ENCODE peak calls at places on chromosomes 13 and 19, in five cellular contexts. Y, I, J, A and M are unnamed samples.

GRCh38 chr13:26502826-26503225 is 54.7 kb upstream of the WASF3 start:
- DNase-seq in Y (no peak), I (no peak), A (no peak), J (no peak), M (no peak)

GRCh38 chr13:51397262-51397933 is 55.4 kb downstream of the INTS6 start:
- DNase-seq in J (no peak), Y (no peak), I (no peak), A (no peak), M (no peak)

GRCh38 chr19:7254590-7254989 is 39.6 kb downstream of the INSR start:
- DNase-seq in Y (no peak), A (no peak), J (no peak), I (no peak), M (no peak)

GRCh38 chr13:44350775-44351504 is 22.7 kb upstream of the SERP2 start:
- DNase-seq in J (no peak), Y (no peak), A (no peak), I (no peak), M (no peak)

GRCh38 chr13:42746846-42747245 is 34.5 kb upstream of the FAM216B start:
- DNase-seq in A (no peak), J (no peak), Y (no peak), I (no peak), M (no peak)

GRCh38 chr19:43605875-43606568 is 5.9 kb upstream of the SRRM5 start:
- DNase-seq in I (no peak), Y (no peak), J (no peak), A (no peak), M (no peak)

GRCh38 chr19:5214371-5214770 is 126.2 kb downstream of the PTPRS start:
- DNase-seq in I (no peak), Y (no peak), J (no peak), A (no peak), M (no peak)

GRCh38 chr13:102726430-102726829 is 31.6 kb upstream of the METTL21C start:
- DNase-seq in J (no peak), Y (no peak), A (no peak), I (peak), M (no peak)

GRCh38 chr13:80454245-80454644 is 113.3 kb upstream of the SPRY2 start:
- DNase-seq in Y (peak), J (no peak), I (no peak), A (no peak), M (no peak)

GRCh38 chr19:43534811-43535761 is 2.1 kb downstream of the ZNF575 start:
- DNase-seq in A (peak), J (peak), Y (no peak), I (peak), M (peak)

GRCh38 chr19:46890423-46891170 is 29.8 kb downstream of the ARHGAP35 start:
- DNase-seq in I (peak), J (no peak), A (no peak), Y (no peak), M (no peak)

GRCh38 chr19:27774337-27774736 is 1438.6 kb downstream of the UQCRFS1 start:
- DNase-seq in J (peak), I (no peak), A (no peak), Y (no peak), M (peak)

GRCh38 chr19:5691205-5691929 is 1.3 kb downstream of the RPL36 start:
- DNase-seq in A (peak), Y (no peak), I (no peak), J (no peak), M (no peak)

GRCh38 chr13:80070024-80070703 is 270.8 kb downstream of the SPRY2 start:
- DNase-seq in A (no peak), J (no peak), I (no peak), Y (no peak), M (peak)

GRCh38 chr19:33397536-33398360 is 24.2 kb downstream of the CEBPG start:
- DNase-seq in I (peak), J (no peak), Y (no peak), A (peak), M (peak)

GRCh38 chr13:26707122-26708006 is 53.2 kb downstream of the GPR12 start:
- DNase-seq in I (peak), J (no peak), Y (no peak), A (peak), M (peak)

GRCh38 chr19:31110331-31110730 is 238.9 kb downstream of the TSHZ3 start:
- DNase-seq in Y (no peak), J (peak), I (no peak), A (no peak), M (peak)
- TF ChIP-seq CREB1 in Y (no peak), J (no peak), I (no peak), A (no peak), M (no peak)

GRCh38 chr13:75481176-75482069 is 546 bp downstream of the TBC1D4 start:
- DNase-seq in Y (no peak), J (peak), I (no peak), A (peak), M (peak)

GRCh38 chr13:75479102-75479501 is 2.9 kb downstream of the TBC1D4 start:
- DNase-seq in Y (no peak), A (no peak), J (no peak), I (no peak), M (no peak)

GRCh38 chr13:75480691-75481175 is 1.2 kb downstream of the TBC1D4 start:
- DNase-seq in J (peak), Y (no peak), I (peak), A (peak), M (peak)

GRCh38 chr13:75482820-75483079 is 781 bp upstream of the TBC1D4 start:
- DNase-seq in J (no peak), A (no peak), Y (no peak), I (no peak), M (no peak)

GRCh38 chr13:75482070-75482819 is at the start of gene TBC1D4:
- DNase-seq in I (peak), Y (peak), J (no peak), A (peak), M (peak)
- TF ChIP-seq ATF3 in I (no peak), Y (peak), J (no peak), A (no peak), M (no peak)

DNA sequence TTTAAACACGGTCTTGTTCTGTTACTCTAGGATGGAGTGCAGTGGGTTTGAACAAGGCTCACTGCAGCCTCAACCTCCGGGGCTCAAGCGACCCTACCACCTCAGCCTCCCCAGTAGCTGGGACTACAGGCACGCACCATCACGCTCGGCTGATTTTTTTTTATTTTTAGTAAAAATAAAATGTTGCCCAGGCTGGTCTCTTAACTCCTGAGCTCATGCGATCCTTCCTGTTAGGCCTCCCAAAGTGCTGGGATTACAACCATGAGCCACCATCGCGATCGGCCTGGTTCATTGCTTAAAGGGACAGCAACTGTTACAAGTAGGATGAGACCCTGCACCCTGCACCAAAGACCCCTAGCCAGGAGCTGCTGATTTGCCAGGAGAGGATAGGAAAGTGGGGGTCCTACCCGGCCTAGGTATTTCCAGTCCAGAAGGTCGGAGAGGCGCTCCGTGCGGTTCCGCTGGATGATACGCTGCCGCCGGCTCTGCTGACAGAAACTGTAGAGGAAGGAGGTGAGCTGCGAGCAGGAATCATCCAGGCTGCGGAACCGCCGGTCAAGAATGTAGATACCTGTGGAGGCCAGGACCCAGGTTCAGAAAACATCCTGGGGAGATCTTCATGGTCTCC is 5.1 kb downstream of the FTL start:
- DNase-seq in Y (no peak), J (no peak), A (no peak), I (no peak), M (no peak)
- TF ChIP-seq CREB1 in Y (no peak), J (no peak), A (no peak), I (no peak), M (no peak)

DNA sequence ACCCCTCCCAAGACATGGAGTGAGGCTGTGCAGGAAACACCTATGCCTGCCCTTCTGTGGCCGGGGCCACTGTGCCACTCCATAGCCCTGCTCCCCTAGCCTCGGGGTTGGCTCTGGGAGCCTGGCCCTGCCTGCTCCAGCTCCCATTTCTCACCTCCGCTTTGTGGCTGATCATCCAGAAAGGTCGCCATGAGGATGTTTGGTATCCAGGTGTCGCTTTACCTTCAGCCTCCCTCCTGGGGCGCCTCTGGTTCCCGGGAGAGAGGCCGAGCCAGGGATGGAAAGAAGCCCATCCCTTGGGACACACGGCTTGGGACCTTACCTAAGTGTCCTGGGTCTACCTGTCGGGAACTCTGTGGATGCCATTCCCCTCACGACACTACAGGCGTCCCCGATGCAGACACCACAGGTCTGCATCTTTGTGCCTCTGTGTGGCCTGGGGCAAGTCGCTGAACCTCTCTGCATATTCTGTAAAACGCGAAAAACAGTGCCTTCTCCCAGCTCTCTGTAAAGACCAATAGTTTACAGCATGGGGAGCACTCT is 3.4 kb upstream of the MCF2L start:
- DNase-seq in J (no peak), I (no peak), A (no peak), Y (no peak), M (no peak)
- TF ChIP-seq ATF3 in J (no peak), I (no peak), A (no peak), Y (no peak), M (no peak)

DNA sequence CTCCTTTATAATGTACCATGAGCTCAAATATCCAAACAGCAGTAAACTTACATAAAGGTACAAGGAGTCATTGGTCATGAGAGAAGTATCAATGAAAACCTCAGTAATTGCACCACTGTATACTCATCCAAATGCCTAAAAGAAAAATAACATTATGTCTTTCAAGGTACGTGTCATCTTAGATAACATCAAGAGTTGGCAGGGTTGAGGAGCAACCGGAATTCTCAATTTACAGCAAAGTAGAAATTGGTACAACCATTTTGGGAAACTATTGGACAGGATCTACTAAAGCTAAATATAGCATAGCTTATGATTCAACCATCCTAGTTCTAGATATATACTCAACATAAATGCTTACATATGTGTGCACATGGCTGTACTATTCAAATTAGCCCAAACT is 502.8 kb downstream of the GPC6 start:
- DNase-seq in I (no peak), Y (no peak), J (no peak), A (no peak), M (no peak)
- TF ChIP-seq CREB1 in I (no peak), Y (no peak), J (no peak), A (no peak), M (no peak)

DNA sequence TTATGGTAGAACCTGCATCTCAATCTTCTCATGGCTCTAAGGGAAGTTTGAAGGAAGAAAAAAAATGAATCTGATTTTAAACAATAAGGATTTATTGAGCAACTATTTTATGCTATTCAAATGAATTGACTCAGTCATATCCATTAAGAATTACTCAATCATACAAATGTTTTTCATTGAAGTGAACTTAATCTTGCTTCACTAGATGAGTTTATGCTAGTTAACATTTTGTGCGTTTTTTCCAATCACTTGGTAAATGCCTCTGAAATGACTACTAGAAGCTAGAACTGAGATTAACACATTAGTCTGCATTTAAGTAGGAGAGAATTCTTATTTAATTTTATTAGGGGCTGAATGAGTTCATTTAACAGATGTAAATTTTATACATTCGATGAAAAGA is 25.2 kb downstream of the RXFP2 start:
- DNase-seq in I (no peak), A (no peak), Y (no peak), J (no peak), M (no peak)
- TF ChIP-seq ATF3 in I (no peak), A (no peak), Y (no peak), J (no peak), M (no peak)

GRCh38 chr19:55068803-55069136 is 5.8 kb upstream of the RDH13 start:
- DNase-seq in A (no peak), I (no peak), Y (no peak), J (no peak), M (no peak)
- TF ChIP-seq CREB1 in A (no peak), I (no peak), Y (no peak), J (no peak), M (no peak)

GRCh38 chr13:58097831-58098230 is 466.3 kb downstream of the PCDH17 start:
- DNase-seq in Y (no peak), A (no peak), I (no peak), J (no peak), M (no peak)
- TF ChIP-seq ATF3 in Y (no peak), A (no peak), I (no peak), J (no peak), M (no peak)

GRCh38 chr19:39517432-39517831 is 2.5 kb downstream of the SELENOV start:
- DNase-seq in Y (no peak), I (no peak), J (no peak), A (no peak), M (no peak)

GRCh38 chr19:39512964-39513363 is 2.0 kb upstream of the SELENOV start:
- DNase-seq in A (no peak), I (no peak), Y (no peak), J (no peak), M (no peak)

GRCh38 chr19:39516270-39516669 is 1.3 kb downstream of the SELENOV start:
- DNase-seq in A (no peak), J (no peak), I (no peak), Y (no peak), M (no peak)

GRCh38 chr19:39515551-39516191 is 732 bp downstream of the SELENOV start:
- DNase-seq in Y (no peak), I (no peak), A (no peak), J (no peak), M (peak)

DNA sequence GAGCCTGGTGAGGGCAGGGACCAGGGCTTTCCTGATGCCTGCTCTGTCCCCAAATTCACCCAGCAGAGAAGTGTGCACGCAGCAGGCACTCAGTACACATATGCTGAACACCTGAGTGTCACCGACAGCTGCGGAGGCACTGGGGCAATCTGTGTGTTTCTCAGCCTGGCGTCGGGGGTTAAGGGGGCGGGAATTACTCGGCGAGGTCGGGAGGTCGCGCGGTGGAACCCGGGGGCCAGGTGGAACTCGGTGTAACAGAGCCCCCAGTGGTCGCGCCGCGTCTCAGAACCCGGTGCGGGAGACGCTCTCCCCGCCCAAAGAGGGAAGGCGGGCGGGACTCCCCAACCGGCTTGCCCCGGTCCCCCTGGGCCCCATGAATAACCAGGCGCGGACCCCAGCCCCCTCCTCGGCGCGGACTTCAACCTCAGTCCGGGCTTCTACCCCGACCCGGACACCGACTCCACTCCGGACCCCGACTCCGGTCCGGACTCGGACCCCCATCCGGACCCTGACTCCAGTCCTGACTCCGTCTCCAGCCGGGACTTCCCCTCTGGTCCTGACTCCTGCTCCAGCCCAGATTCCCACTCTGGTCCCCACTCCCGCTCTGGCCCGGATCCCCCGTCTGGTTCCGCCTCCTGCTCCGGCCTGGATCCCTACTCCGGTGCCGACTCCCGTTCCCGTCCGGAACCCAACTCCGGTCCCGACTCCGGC is at the start of gene SELENOV:
- DNase-seq in I (no peak), J (peak), A (peak), Y (no peak), M (peak)
- TF ChIP-seq CREB1 in I (no peak), J (peak), A (no peak), Y (no peak), M (no peak)